ENCODE peak calls at places on chromosomes 12 and 14, in six cellular contexts. W, O, K, T, M and A are unnamed samples.

GRCh38 chr12:128914908-128915563 is 61.8 kb downstream of the GLT1D1 start:
- DNase-seq in W (no peak), O (no peak), K (no peak), T (no peak), M (no peak), A (no peak)

GRCh38 chr12:50542448-50542847 is 37.7 kb downstream of the DIP2B start:
- DNase-seq in W (no peak), O (peak), K (no peak), T (no peak), M (peak), A (no peak)

GRCh38 chr14:90060312-90060964 is 1.4 kb upstream of the KCNK13 start:
- DNase-seq in W (peak), O (peak), K (no peak), T (peak), M (peak), A (no peak)

GRCh38 chr14:90332271-90332584 is 487 bp upstream of the NRDE2 start:
- DNase-seq in W (no peak), O (no peak), K (no peak), T (no peak), M (no peak), A (no peak)

GRCh38 chr12:69534389-69534822 is 50.9 kb upstream of the CCT2 start:
- DNase-seq in W (peak), O (peak), K (peak), T (peak), M (peak), A (peak)

GRCh38 chr12:51262758-51263177 is 7.4 kb downstream of the SMAGP start:
- DNase-seq in W (peak), O (peak), K (no peak), T (peak), M (peak), A (peak)

GRCh38 chr12:3204716-3205617 is 127.8 kb downstream of the TSPAN9 start:
- DNase-seq in W (no peak), O (no peak), K (no peak), T (no peak), M (no peak), A (no peak)

GRCh38 chr14:90453401-90453951 is 56.6 kb downstream of the CALM1 start:
- DNase-seq in W (no peak), O (no peak), K (peak), T (peak), M (no peak), A (no peak)

GRCh38 chr14:53519137-53519536 is 366.0 kb upstream of the DDHD1 start:
- DNase-seq in W (no peak), O (peak), K (no peak), T (no peak), M (no peak), A (no peak)

GRCh38 chr12:124390442-124391116 is 95.7 kb downstream of the RFLNA start:
- DNase-seq in W (no peak), O (peak), K (no peak), T (peak), M (peak), A (no peak)

GRCh38 chr12:95796982-95797289 is 6.4 kb upstream of the NTN4 start:
- DNase-seq in W (no peak), O (no peak), K (no peak), T (no peak), M (no peak), A (no peak)

GRCh38 chr14:42884100-42884499 is 1277.4 kb downstream of the LRFN5 start:
- DNase-seq in W (no peak), O (no peak), K (no peak), T (peak), M (no peak), A (no peak)

GRCh38 chr12:81085832-81086231 is 8.0 kb downstream of the ACSS3 start:
- DNase-seq in W (no peak), O (no peak), K (no peak), T (no peak), M (no peak), A (no peak)

GRCh38 chr14:72945628-72946027 is 19.4 kb downstream of the DCAF4 start:
- DNase-seq in W (no peak), O (no peak), K (no peak), T (no peak), M (no peak), A (no peak)

GRCh38 chr14:72948481-72949138 is 22.3 kb downstream of the DCAF4 start:
- DNase-seq in W (peak), O (peak), K (peak), T (peak), M (peak), A (peak)

GRCh38 chr14:72946491-72946890 is 20.2 kb downstream of the DCAF4 start:
- DNase-seq in W (no peak), O (no peak), K (no peak), T (peak), M (no peak), A (no peak)

GRCh38 chr14:72943876-72944430 is 17.7 kb downstream of the DCAF4 start:
- DNase-seq in W (no peak), O (no peak), K (no peak), T (no peak), M (no peak), A (no peak)

DNA sequence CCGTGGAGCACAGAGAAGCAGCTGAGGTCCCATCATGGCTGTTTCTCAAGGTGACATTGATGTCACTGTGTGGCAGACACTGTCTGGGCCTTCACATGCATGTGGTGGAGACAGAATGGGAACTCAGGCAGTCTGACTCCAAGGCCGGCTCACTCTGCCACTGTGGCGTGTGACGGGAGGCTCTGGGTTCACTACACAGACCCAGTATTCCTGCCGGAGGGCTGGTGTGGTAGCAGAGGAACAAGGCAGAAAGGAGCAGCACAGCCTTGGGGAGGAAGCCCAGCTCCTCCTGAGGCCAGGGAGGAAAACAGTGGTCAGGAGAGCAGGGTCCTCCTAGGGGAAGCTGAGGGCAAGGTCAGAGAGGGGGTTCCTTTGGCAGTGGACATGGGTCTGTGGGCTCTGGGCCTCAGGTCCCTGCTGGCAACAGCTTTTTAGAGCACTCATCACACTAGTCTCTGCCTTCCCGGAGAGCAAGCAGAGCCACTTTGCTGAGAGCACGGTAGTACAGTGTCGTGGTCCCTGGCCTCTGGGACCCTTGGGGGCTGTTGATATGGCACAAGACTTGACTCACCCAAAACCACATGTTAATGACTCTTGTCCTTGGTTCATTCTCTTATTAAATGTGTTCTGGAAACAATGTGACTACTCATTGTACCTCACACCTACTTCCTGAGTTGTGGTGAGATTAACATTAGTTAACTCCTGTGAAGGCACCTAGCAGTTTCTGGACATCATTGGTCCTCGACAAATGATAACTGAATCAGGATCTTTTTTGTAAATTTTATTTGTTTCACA is 21.3 kb downstream of the DCAF4 start:
- DNase-seq in W (no peak), O (no peak), K (no peak), T (no peak), M (no peak), A (no peak)
- TF ChIP-seq CTCF in W (no peak), O (no peak), K (no peak), T (no peak), M (no peak), A (no peak)

DNA sequence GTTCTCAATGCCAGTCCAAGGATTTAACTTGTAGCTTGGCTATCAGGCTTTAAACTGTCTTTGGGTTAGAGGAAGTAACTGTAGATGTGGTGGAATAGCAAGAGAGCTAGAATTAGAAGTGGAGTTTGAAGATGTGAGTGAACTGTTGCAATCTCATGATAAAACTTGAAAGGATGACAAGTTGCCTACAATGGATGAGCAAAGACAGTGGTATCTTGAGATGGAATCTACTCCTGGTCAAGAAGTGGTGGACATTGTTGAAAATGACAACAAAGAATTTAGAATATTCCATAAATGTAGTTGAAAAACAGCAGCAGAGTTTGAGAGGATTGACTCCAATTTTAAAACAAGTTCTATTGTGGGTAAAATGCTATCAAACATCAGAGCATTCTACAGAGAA is 199.0 kb downstream of the DUSP6 start:
- DNase-seq in W (no peak), O (peak), K (no peak), T (no peak), M (no peak), A (no peak)
- TF ChIP-seq CTCF in W (no peak), O (no peak), K (no peak), T (no peak), M (no peak), A (no peak)

DNA sequence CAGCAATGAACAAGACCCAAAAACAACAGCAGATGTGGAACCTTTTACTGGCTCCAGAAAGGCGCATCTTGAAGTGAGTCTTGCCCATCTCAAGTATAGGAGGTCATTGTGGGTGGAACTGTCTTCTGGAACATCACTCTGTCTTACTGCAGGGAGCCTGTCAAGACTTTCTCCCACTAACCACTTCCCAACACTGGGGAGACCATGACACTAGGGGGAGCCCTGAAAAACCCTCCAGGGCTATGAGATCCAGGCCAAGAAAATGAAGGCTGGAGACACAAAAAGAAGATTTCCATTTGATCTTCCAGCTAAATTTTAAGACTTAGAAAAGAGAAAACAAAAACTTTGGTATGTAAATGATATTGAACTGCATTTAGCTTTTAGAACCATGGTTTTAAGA is 13.5 kb upstream of the ATG14 start:
- DNase-seq in W (no peak), O (no peak), K (no peak), T (no peak), M (no peak), A (no peak)
- TF ChIP-seq CTCF in W (no peak), O (peak), K (no peak), T (no peak), M (no peak), A (no peak)

GRCh38 chr14:104799657-104800599 is 973 bp upstream of the ZBTB42 start:
- DNase-seq in W (peak), O (peak), K (peak), T (peak), M (no peak), A (peak)
- TF ChIP-seq CTCF in W (peak), O (peak), K (no peak), T (peak), M (peak), A (peak)

GRCh38 chr12:47164730-47165439 is 85.1 kb upstream of the AMIGO2 start:
- DNase-seq in W (no peak), O (peak), K (no peak), T (peak), M (no peak), A (peak)
- TF ChIP-seq CTCF in W (no peak), O (peak), K (no peak), T (no peak), M (no peak), A (no peak)

DNA sequence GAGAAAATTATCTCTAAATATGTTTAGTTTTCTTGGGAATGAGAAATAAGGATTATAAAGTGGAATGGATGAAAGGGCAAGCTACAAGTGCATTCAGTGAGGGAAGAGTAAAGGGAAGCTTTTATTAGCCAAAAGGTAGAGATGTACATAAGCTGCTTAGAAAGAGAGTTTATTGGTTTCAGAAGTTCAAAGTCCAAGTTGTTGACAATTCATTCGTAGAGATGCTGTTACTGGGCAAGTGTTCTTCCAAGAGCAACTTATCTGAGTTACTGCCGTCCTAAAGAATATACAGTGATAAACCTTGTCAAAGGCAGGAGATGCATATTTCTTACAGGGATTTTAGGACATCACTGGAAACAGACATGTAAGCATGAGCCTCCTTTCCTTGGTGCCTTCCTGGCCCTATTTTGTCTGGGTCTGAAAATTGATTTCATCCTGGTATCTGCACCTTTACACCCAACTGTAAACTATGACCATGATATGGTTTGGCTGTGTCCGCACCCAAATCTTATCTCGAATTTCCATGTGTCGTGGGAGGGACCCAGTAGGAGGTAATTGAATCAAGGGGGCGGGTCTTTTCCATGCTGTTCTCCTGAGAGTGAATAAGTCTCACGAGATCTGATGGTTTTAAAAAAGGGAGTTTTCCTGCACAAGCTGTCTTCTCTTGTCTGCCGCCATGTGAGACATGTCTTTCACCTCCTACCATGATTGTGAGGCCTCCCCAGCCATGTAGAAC is 46.8 kb downstream of the TRMT5 start:
- DNase-seq in W (no peak), O (no peak), K (no peak), T (no peak), M (no peak), A (no peak)
- TF ChIP-seq CTCF in W (no peak), O (no peak), K (no peak), T (no peak), M (no peak), A (no peak)

GRCh38 chr14:68659021-68659931 is 133.6 kb downstream of the ZFP36L1 start:
- DNase-seq in W (peak), O (peak), K (peak), T (peak), M (no peak), A (no peak)
- TF ChIP-seq CTCF in W (no peak), O (peak), K (peak), T (no peak), M (no peak), A (no peak)